ENCODE peak calls at places on chromosomes 12 and 14, in four cellular contexts. M is HCT116, U is DND-41, Q is adrenal gland. N is an unnamed sample.

GRCh38 chr14:36214476-36215216 is 38.1 kb upstream of the PTCSC3 start:
- DNase-seq in M (no peak), U (no peak), Q (no peak), N (no peak)

GRCh38 chr12:121774968-121775474 is 18.5 kb downstream of the RHOF start:
- DNase-seq in M (no peak), U (no peak), Q (no peak), N (no peak)

GRCh38 chr14:21104448-21105060 is 3.7 kb downstream of the TMEM253 start:
- DNase-seq in M (peak; percentile 72), U (peak; percentile 78), Q (peak; percentile 93), N (peak; percentile 80)

GRCh38 chr14:23095196-23096108 is at the start of gene C14orf119:
- DNase-seq in M (peak; percentile 99), U (peak; percentile 100), Q (peak; percentile 100), N (peak; percentile 100)

GRCh38 chr12:42575717-42576116 is 13.8 kb downstream of the PRICKLE1 start:
- DNase-seq in M (no peak), U (no peak), Q (no peak), N (no peak)

GRCh38 chr14:74898694-74899093 is 17.0 kb downstream of the DLST start:
- DNase-seq in M (no peak), U (no peak), Q (no peak), N (no peak)

GRCh38 chr12:57754411-57755193 is at the start of gene MARCHF9:
- DNase-seq in M (no peak), U (peak; percentile 89), Q (peak; percentile 81), N (peak; percentile 91)

GRCh38 chr14:31921741-31922140 is 155.4 kb upstream of the ARHGAP5 start:
- DNase-seq in M (no peak), U (no peak), Q (no peak), N (no peak)

GRCh38 chr12:23751641-23752040 is 197.8 kb downstream of the SOX5 start:
- DNase-seq in M (no peak), U (no peak), Q (no peak), N (no peak)

GRCh38 chr14:69715725-69716482 is 51.0 kb upstream of the SRSF5 start:
- DNase-seq in M (no peak), U (peak; percentile 13), Q (peak; percentile 87), N (no peak)

GRCh38 chr14:90624228-90624627 is 192.0 kb downstream of the TTC7B start:
- DNase-seq in M (peak; percentile 42), U (no peak), Q (peak; percentile 90), N (no peak)

GRCh38 chr12:89401433-89402086 is 49.3 kb upstream of the DUSP6 start:
- DNase-seq in M (no peak), U (no peak), Q (no peak), N (no peak)

GRCh38 chr12:85394809-85395208 is 114.8 kb downstream of the ALX1 start:
- DNase-seq in M (no peak), U (no peak), Q (no peak), N (no peak)

GRCh38 chr14:91225025-91225424 is 19.5 kb downstream of the GPR68 start:
- DNase-seq in M (no peak), U (no peak), Q (no peak), N (no peak)

GRCh38 chr14:49946320-49947141 is 53.6 kb downstream of the ARF6 start:
- DNase-seq in M (no peak), U (no peak), Q (no peak), N (peak; percentile 30)

GRCh38 chr12:47990351-47991105 is 13.7 kb downstream of the COL2A1 start:
- DNase-seq in M (no peak), U (peak; percentile 82), Q (no peak), N (peak; percentile 88)

GRCh38 chr12:128265566-128265965 is 1.4 kb upstream of the TMEM132C start:
- DNase-seq in M (no peak), U (no peak), Q (no peak), N (no peak)

GRCh38 chr14:23115492-23115850 is 3.6 kb downstream of the CEBPE start:
- DNase-seq in M (no peak), U (no peak), Q (no peak), N (no peak)

GRCh38 chr12:49684310-49684854 is 22.8 kb downstream of the FMNL3 start:
- DNase-seq in M (no peak), U (no peak), Q (no peak), N (no peak)

GRCh38 chr12:11719678-11720099 is 70.2 kb downstream of the ETV6 start:
- DNase-seq in M (no peak), U (no peak), Q (peak; percentile 88), N (no peak)

GRCh38 chr14:104342435-104343293 is 204.3 kb downstream of the KIF26A start:
- DNase-seq in M (no peak), U (no peak), Q (no peak), N (no peak)

GRCh38 chr12:128009108-128009507 is 257.9 kb upstream of the TMEM132C start:
- DNase-seq in M (no peak), U (no peak), Q (no peak), N (no peak)

GRCh38 chr14:22922294-22922693 is 3.3 kb upstream of the RBM23 start:
- DNase-seq in M (no peak), U (no peak), Q (no peak), N (no peak)

GRCh38 chr14:98957211-98958047 is 314.6 kb downstream of the BCL11B start:
- DNase-seq in M (no peak), U (no peak), Q (peak; percentile 90), N (no peak)

GRCh38 chr14:101705733-101706508 is 55.6 kb upstream of the PPP2R5C start:
- DNase-seq in M (no peak), U (no peak), Q (peak; percentile 67), N (no peak)

GRCh38 chr12:30825341-30825740 is 70.6 kb upstream of the CAPRIN2 start:
- DNase-seq in M (no peak), U (no peak), Q (no peak), N (no peak)

GRCh38 chr12:18798445-18799139 is 60.7 kb downstream of the CAPZA3 start:
- DNase-seq in M (no peak), U (no peak), Q (no peak), N (no peak)

GRCh38 chr12:77122236-77122635 is 56.9 kb upstream of the E2F7 start:
- DNase-seq in M (peak; percentile 57), U (no peak), Q (no peak), N (no peak)

GRCh38 chr14:79575032-79575431 is 636.3 kb downstream of the DIO2 start:
- DNase-seq in M (no peak), U (no peak), Q (no peak), N (no peak)

GRCh38 chr14:54589076-54589475 is 22.1 kb downstream of the SAMD4A start:
- DNase-seq in M (no peak), U (no peak), Q (no peak), N (no peak)
- H3K4me1 ChIP-seq in M (peaks cover 25% of the 10 kb centered on the region), U (no peaks in the 10 kb centered on the region), Q (no peaks in the 10 kb centered on the region), N (no peaks in the 10 kb centered on the region)

GRCh38 chr12:120763250-120763649 is 37.6 kb downstream of the ACADS start:
- DNase-seq in M (no peak), U (no peak), Q (no peak), N (no peak)

GRCh38 chr12:120767071-120768024 is 41.7 kb downstream of the ACADS start:
- DNase-seq in M (no peak), U (no peak), Q (no peak), N (peak; percentile 89)

GRCh38 chr12:120764766-120765165 is 39.1 kb downstream of the ACADS start:
- DNase-seq in M (no peak), U (no peak), Q (no peak), N (no peak)

GRCh38 chr12:120762093-120762492 is 36.5 kb downstream of the ACADS start:
- DNase-seq in M (no peak), U (no peak), Q (no peak), N (no peak)

GRCh38 chr12:120766569-120766965 is 40.9 kb downstream of the ACADS start:
- DNase-seq in M (no peak), U (no peak), Q (no peak), N (no peak)
- H3K4me1 ChIP-seq in M (no peaks in the 10 kb centered on the region), U (no peaks in the 10 kb centered on the region), Q (no peaks in the 10 kb centered on the region), N (peaks cover 52% of the 10 kb centered on the region)

DNA sequence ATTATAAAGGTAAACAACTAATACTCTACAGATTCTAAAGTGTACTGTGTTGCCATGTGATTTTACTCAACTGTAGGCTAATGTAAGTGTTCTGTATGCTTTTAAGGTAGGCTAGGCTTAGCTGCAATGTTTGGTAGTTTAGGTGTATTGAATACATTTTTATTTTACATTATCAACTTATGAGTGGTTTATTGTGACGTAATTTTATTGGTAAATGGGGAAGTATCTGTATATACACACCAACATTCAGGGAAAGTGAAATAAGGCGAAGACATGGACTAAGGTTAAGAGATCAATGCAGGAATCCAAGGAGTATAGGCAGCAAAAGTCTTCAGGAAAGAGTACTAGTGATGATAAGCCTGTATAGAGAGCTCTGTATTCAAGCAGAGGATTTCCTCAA is 365.8 kb upstream of the MGAT4C start:
- DNase-seq in M (no peak), U (no peak), Q (no peak), N (no peak)
- H3K4me1 ChIP-seq in M (no peaks in the 10 kb centered on the region), U (no peaks in the 10 kb centered on the region), Q (no peaks in the 10 kb centered on the region), N (no peaks in the 10 kb centered on the region)

GRCh38 chr12:51246254-51246853 is 7.7 kb downstream of the DAZAP2 start:
- DNase-seq in M (no peak), U (peak; percentile 72), Q (no peak), N (peak; percentile 41)
- H3K4me1 ChIP-seq in M (peaks cover 6% of the 10 kb centered on the region), U (peaks cover 29% of the 10 kb centered on the region), Q (no peaks in the 10 kb centered on the region), N (peaks cover 20% of the 10 kb centered on the region)

GRCh38 chr12:104469523-104469922 is 12.8 kb downstream of the CHST11 start:
- DNase-seq in M (no peak), U (peak; percentile 83), Q (no peak), N (peak; percentile 70)

GRCh38 chr12:104472748-104473147 is 16.0 kb downstream of the CHST11 start:
- DNase-seq in M (no peak), U (no peak), Q (no peak), N (no peak)

GRCh38 chr12:104470521-104470920 is 13.8 kb downstream of the CHST11 start:
- DNase-seq in M (no peak), U (no peak), Q (no peak), N (no peak)

GRCh38 chr12:104473374-104473983 is 16.7 kb downstream of the CHST11 start:
- DNase-seq in M (no peak), U (peak; percentile 69), Q (no peak), N (peak; percentile 80)

GRCh38 chr12:104471336-104471735 is 14.6 kb downstream of the CHST11 start:
- DNase-seq in M (no peak), U (no peak), Q (no peak), N (no peak)
- H3K4me1 ChIP-seq in M (peaks cover 3% of the 10 kb centered on the region), U (peaks cover 94% of the 10 kb centered on the region), Q (peaks cover 5% of the 10 kb centered on the region), N (peaks cover 90% of the 10 kb centered on the region)

DNA sequence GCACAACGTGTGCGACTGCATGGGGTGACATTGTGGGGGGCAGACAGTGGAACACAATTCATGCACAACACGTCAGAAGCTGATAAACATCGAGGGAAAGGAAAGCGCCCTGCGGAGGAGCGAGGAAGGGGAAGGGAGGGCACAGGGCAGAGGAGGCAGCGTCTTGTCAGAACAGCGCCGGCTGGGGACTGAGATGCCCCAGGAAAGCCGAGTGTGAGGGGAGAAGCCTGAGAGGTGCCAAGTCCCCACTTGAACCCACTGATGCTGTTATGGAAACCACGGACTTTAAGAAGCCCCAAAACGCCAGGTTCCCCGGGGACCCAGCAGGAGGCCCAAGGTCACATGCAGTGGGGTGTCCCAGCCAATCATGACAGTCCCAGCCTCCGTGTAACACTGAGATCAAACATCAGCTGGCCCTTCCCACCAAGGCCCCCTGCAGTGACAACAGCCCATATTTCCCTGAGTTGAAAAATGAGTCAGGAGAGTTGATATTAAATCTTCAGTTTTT is 70.0 kb downstream of the GALNT9 start:
- DNase-seq in M (no peak), U (peak; percentile 19), Q (no peak), N (no peak)
- H3K4me1 ChIP-seq in M (no peaks in the 10 kb centered on the region), U (peaks cover 4% of the 10 kb centered on the region), Q (no peaks in the 10 kb centered on the region), N (no peaks in the 10 kb centered on the region)